ENCODE peak calls at places on chromosomes 4 and X, in ten cellular contexts. One of them, this sample, is unnamed.

GRCh38 chrX:44218465-44218864 is 125.0 kb downstream of the EFHC2 start:
- ATAC-seq in activated naive CD8-positive, alpha-beta T cell treated with anti-CD3 and anti-CD28 coated beads, Interleukin-2, amount 50 U/mL, for 24 hours: no peak
- ATAC-seq in central memory CD8-positive, alpha-beta T cell: no peak
- ATAC-seq in Right ventricle myocardium inferior: no peak
- ATAC-seq in pancreas: no peak
- ATAC-seq in Right ventricle myocardium superior: no peak
- ATAC-seq in activated naive CD4-positive, alpha-beta T cell treated with anti-CD3 and anti-CD28 coated beads, Interleukin-2, amount 50 U/mL, for 72 hours: no peak
- ATAC-seq in omental fat pad: no peak
- ATAC-seq in activated CD4-positive, alpha-beta T cell treated with anti-CD3 and anti-CD28 coated beads for 36 hours: no peak
- ATAC-seq in upper lobe of left lung: no peak
- ATAC-seq in this sample: no peak

GRCh38 chr4:6595897-6596537 is 21.0 kb downstream of the MAN2B2 start:
- ATAC-seq in activated naive CD8-positive, alpha-beta T cell treated with anti-CD3 and anti-CD28 coated beads, Interleukin-2, amount 50 U/mL, for 24 hours: peak
- ATAC-seq in central memory CD8-positive, alpha-beta T cell: no peak
- ATAC-seq in Right ventricle myocardium inferior: no peak
- ATAC-seq in pancreas: no peak
- ATAC-seq in Right ventricle myocardium superior: no peak
- ATAC-seq in activated naive CD4-positive, alpha-beta T cell treated with anti-CD3 and anti-CD28 coated beads, Interleukin-2, amount 50 U/mL, for 72 hours: no peak
- ATAC-seq in omental fat pad: no peak
- ATAC-seq in activated CD4-positive, alpha-beta T cell treated with anti-CD3 and anti-CD28 coated beads for 36 hours: peak
- ATAC-seq in upper lobe of left lung: no peak
- ATAC-seq in this sample: peak

GRCh38 chr4:168129802-168130201 is 37.5 kb downstream of the ANXA10 start:
- ATAC-seq in activated naive CD8-positive, alpha-beta T cell treated with anti-CD3 and anti-CD28 coated beads, Interleukin-2, amount 50 U/mL, for 24 hours: no peak
- ATAC-seq in central memory CD8-positive, alpha-beta T cell: no peak
- ATAC-seq in Right ventricle myocardium inferior: no peak
- ATAC-seq in pancreas: no peak
- ATAC-seq in Right ventricle myocardium superior: no peak
- ATAC-seq in activated naive CD4-positive, alpha-beta T cell treated with anti-CD3 and anti-CD28 coated beads, Interleukin-2, amount 50 U/mL, for 72 hours: no peak
- ATAC-seq in omental fat pad: no peak
- ATAC-seq in activated CD4-positive, alpha-beta T cell treated with anti-CD3 and anti-CD28 coated beads for 36 hours: no peak
- ATAC-seq in upper lobe of left lung: no peak
- ATAC-seq in this sample: no peak

GRCh38 chrX:1392376-1393130 is 640 bp upstream of the SLC25A6 start:
- ATAC-seq in activated naive CD8-positive, alpha-beta T cell treated with anti-CD3 and anti-CD28 coated beads, Interleukin-2, amount 50 U/mL, for 24 hours: peak
- ATAC-seq in central memory CD8-positive, alpha-beta T cell: peak
- ATAC-seq in Right ventricle myocardium inferior: peak
- ATAC-seq in pancreas: peak
- ATAC-seq in Right ventricle myocardium superior: peak
- ATAC-seq in activated naive CD4-positive, alpha-beta T cell treated with anti-CD3 and anti-CD28 coated beads, Interleukin-2, amount 50 U/mL, for 72 hours: peak
- ATAC-seq in omental fat pad: peak
- ATAC-seq in activated CD4-positive, alpha-beta T cell treated with anti-CD3 and anti-CD28 coated beads for 36 hours: peak
- ATAC-seq in upper lobe of left lung: peak
- ATAC-seq in this sample: peak

GRCh38 chrX:97806238-97806637 is 922.5 kb downstream of the RPA4 start:
- ATAC-seq in activated naive CD8-positive, alpha-beta T cell treated with anti-CD3 and anti-CD28 coated beads, Interleukin-2, amount 50 U/mL, for 24 hours: no peak
- ATAC-seq in central memory CD8-positive, alpha-beta T cell: no peak
- ATAC-seq in Right ventricle myocardium inferior: no peak
- ATAC-seq in pancreas: no peak
- ATAC-seq in Right ventricle myocardium superior: no peak
- ATAC-seq in activated naive CD4-positive, alpha-beta T cell treated with anti-CD3 and anti-CD28 coated beads, Interleukin-2, amount 50 U/mL, for 72 hours: no peak
- ATAC-seq in omental fat pad: no peak
- ATAC-seq in activated CD4-positive, alpha-beta T cell treated with anti-CD3 and anti-CD28 coated beads for 36 hours: no peak
- ATAC-seq in upper lobe of left lung: no peak
- ATAC-seq in this sample: no peak

GRCh38 chr4:172152284-172152683 is 339.1 kb downstream of the GALNTL6 start:
- ATAC-seq in activated naive CD8-positive, alpha-beta T cell treated with anti-CD3 and anti-CD28 coated beads, Interleukin-2, amount 50 U/mL, for 24 hours: no peak
- ATAC-seq in central memory CD8-positive, alpha-beta T cell: no peak
- ATAC-seq in Right ventricle myocardium inferior: no peak
- ATAC-seq in pancreas: no peak
- ATAC-seq in Right ventricle myocardium superior: no peak
- ATAC-seq in activated naive CD4-positive, alpha-beta T cell treated with anti-CD3 and anti-CD28 coated beads, Interleukin-2, amount 50 U/mL, for 72 hours: no peak
- ATAC-seq in omental fat pad: no peak
- ATAC-seq in activated CD4-positive, alpha-beta T cell treated with anti-CD3 and anti-CD28 coated beads for 36 hours: no peak
- ATAC-seq in upper lobe of left lung: no peak
- ATAC-seq in this sample: no peak

GRCh38 chr4:168656055-168656660 is 159.3 kb downstream of the PALLD start:
- ATAC-seq in activated naive CD8-positive, alpha-beta T cell treated with anti-CD3 and anti-CD28 coated beads, Interleukin-2, amount 50 U/mL, for 24 hours: no peak
- ATAC-seq in central memory CD8-positive, alpha-beta T cell: no peak
- ATAC-seq in Right ventricle myocardium inferior: no peak
- ATAC-seq in pancreas: no peak
- ATAC-seq in Right ventricle myocardium superior: no peak
- ATAC-seq in activated naive CD4-positive, alpha-beta T cell treated with anti-CD3 and anti-CD28 coated beads, Interleukin-2, amount 50 U/mL, for 72 hours: no peak
- ATAC-seq in omental fat pad: peak
- ATAC-seq in activated CD4-positive, alpha-beta T cell treated with anti-CD3 and anti-CD28 coated beads for 36 hours: no peak
- ATAC-seq in upper lobe of left lung: no peak
- ATAC-seq in this sample: peak

GRCh38 chrX:117969337-117969736 is 147.3 kb downstream of the KLHL13 start:
- ATAC-seq in activated naive CD8-positive, alpha-beta T cell treated with anti-CD3 and anti-CD28 coated beads, Interleukin-2, amount 50 U/mL, for 24 hours: no peak
- ATAC-seq in central memory CD8-positive, alpha-beta T cell: no peak
- ATAC-seq in Right ventricle myocardium inferior: no peak
- ATAC-seq in pancreas: peak
- ATAC-seq in Right ventricle myocardium superior: no peak
- ATAC-seq in activated naive CD4-positive, alpha-beta T cell treated with anti-CD3 and anti-CD28 coated beads, Interleukin-2, amount 50 U/mL, for 72 hours: no peak
- ATAC-seq in omental fat pad: no peak
- ATAC-seq in activated CD4-positive, alpha-beta T cell treated with anti-CD3 and anti-CD28 coated beads for 36 hours: no peak
- ATAC-seq in upper lobe of left lung: no peak
- ATAC-seq in this sample: no peak

GRCh38 chr4:47187608-47188007 is 156.2 kb downstream of the GABRB1 start:
- ATAC-seq in activated naive CD8-positive, alpha-beta T cell treated with anti-CD3 and anti-CD28 coated beads, Interleukin-2, amount 50 U/mL, for 24 hours: no peak
- ATAC-seq in central memory CD8-positive, alpha-beta T cell: no peak
- ATAC-seq in Right ventricle myocardium inferior: no peak
- ATAC-seq in pancreas: no peak
- ATAC-seq in Right ventricle myocardium superior: no peak
- ATAC-seq in activated naive CD4-positive, alpha-beta T cell treated with anti-CD3 and anti-CD28 coated beads, Interleukin-2, amount 50 U/mL, for 72 hours: no peak
- ATAC-seq in omental fat pad: no peak
- ATAC-seq in activated CD4-positive, alpha-beta T cell treated with anti-CD3 and anti-CD28 coated beads for 36 hours: no peak
- ATAC-seq in upper lobe of left lung: no peak
- ATAC-seq in this sample: no peak

This sample was measured in esophagus mucosa.